ENCODE peak calls at places on chromosomes 13 and 19, in four cellular contexts. One of them, this sample, is unnamed.

GRCh38 chr13:24264976-24265375 is 44.4 kb upstream of the C1QTNF9 start:
- DNase-seq in K562: no peak
- DNase-seq in WTC11: no peak
- DNase-seq in HepG2: no peak
- DNase-seq in this sample: no peak

GRCh38 chr13:52345048-52345447 is 60.9 kb downstream of the THSD1 start:
- DNase-seq in HepG2: no peak
- DNase-seq in WTC11: no peak
- DNase-seq in K562: no peak
- DNase-seq in this sample: no peak

GRCh38 chr13:40790232-40790631 is 821 bp downstream of the SLC25A15 start:
- DNase-seq in K562: no peak
- DNase-seq in HepG2: no peak
- DNase-seq in WTC11: no peak
- DNase-seq in this sample: no peak

GRCh38 chr13:70370924-70371323 is 262.7 kb upstream of the KLHL1 start:
- DNase-seq in WTC11: no peak
- DNase-seq in K562: no peak
- DNase-seq in HepG2: no peak
- DNase-seq in this sample: no peak

GRCh38 chr13:54633461-54633860 is 1604.8 kb downstream of the OLFM4 start:
- DNase-seq in HepG2: no peak
- DNase-seq in WTC11: no peak
- DNase-seq in K562: no peak
- DNase-seq in this sample: no peak

GRCh38 chr13:91212229-91212628 is 135.3 kb upstream of the MIR17HG start:
- DNase-seq in K562: no peak
- DNase-seq in HepG2: no peak
- DNase-seq in WTC11: no peak
- DNase-seq in this sample: no peak

GRCh38 chr13:32216281-32216680 is 98.9 kb downstream of the ZAR1L start:
- DNase-seq in WTC11: no peak
- DNase-seq in K562: no peak
- DNase-seq in HepG2: no peak
- DNase-seq in this sample: no peak

GRCh38 chr19:21256722-21257121 is 72.5 kb downstream of the ZNF708 start:
- DNase-seq in K562: peak; percentile 19
- DNase-seq in HepG2: peak; percentile 48
- DNase-seq in WTC11: peak; percentile 21
- DNase-seq in this sample: no peak

GRCh38 chr19:3537438-3538240 is 1.3 kb upstream of the TEKTIP1 start:
- DNase-seq in K562: peak; percentile 54
- DNase-seq in WTC11: no peak
- DNase-seq in HepG2: no peak
- DNase-seq in this sample: no peak

GRCh38 chr19:13846533-13847032 is 30.4 kb upstream of the NANOS3 start:
- DNase-seq in K562: peak; percentile 78
- DNase-seq in WTC11: peak; percentile 82
- DNase-seq in HepG2: peak; percentile 95
- DNase-seq in this sample: no peak

GRCh38 chr19:23916991-23917390 is 2.3 kb downstream of the ZNF726 start:
- DNase-seq in K562: no peak
- DNase-seq in HepG2: no peak
- DNase-seq in WTC11: no peak
- DNase-seq in this sample: no peak

GRCh38 chr13:29758591-29759114 is 91.8 kb downstream of the UBL3 start:
- DNase-seq in HepG2: peak; percentile 5
- DNase-seq in WTC11: no peak
- DNase-seq in K562: no peak
- DNase-seq in this sample: no peak

GRCh38 chr19:5578094-5578846 is 10.5 kb upstream of the TINCR start:
- DNase-seq in WTC11: peak; percentile 88
- DNase-seq in HepG2: peak; percentile 38
- DNase-seq in K562: peak; percentile 90
- DNase-seq in this sample: peak; percentile 90

GRCh38 chr19:44740351-44740824 is 8.1 kb upstream of the BCL3 start:
- DNase-seq in K562: peak; percentile 49
- DNase-seq in HepG2: peak; percentile 83
- DNase-seq in WTC11: no peak
- DNase-seq in this sample: no peak

GRCh38 chr13:38685974-38686571 is 804 bp upstream of the FREM2 start:
- DNase-seq in K562: no peak
- DNase-seq in WTC11: peak; percentile 58
- DNase-seq in HepG2: no peak
- DNase-seq in this sample: peak; percentile 52

GRCh38 chr13:48476215-48476614 is 56.7 kb downstream of the RCBTB2 start:
- DNase-seq in HepG2: no peak
- DNase-seq in K562: no peak
- DNase-seq in WTC11: no peak
- DNase-seq in this sample: no peak

GRCh38 chr19:11295665-11296245 is at the start of gene TSPAN16:
- DNase-seq in K562: no peak
- DNase-seq in WTC11: no peak
- DNase-seq in HepG2: no peak
- DNase-seq in this sample: no peak

GRCh38 chr13:43058836-43059235 is 35.5 kb downstream of the DNAJC15 start:
- DNase-seq in HepG2: no peak
- DNase-seq in K562: no peak
- DNase-seq in WTC11: no peak
- DNase-seq in this sample: no peak

GRCh38 chr13:35283856-35284255 is 192.6 kb downstream of the MAB21L1 start:
- DNase-seq in WTC11: no peak
- DNase-seq in HepG2: peak; percentile 80
- DNase-seq in K562: no peak
- DNase-seq in this sample: no peak

GRCh38 chr13:100306444-100306999 is 217.6 kb downstream of the PCCA start:
- DNase-seq in HepG2: no peak
- DNase-seq in WTC11: no peak
- DNase-seq in K562: no peak
- DNase-seq in this sample: no peak

GRCh38 chr13:100302391-100302790 is 213.5 kb downstream of the PCCA start:
- DNase-seq in WTC11: no peak
- DNase-seq in K562: no peak
- DNase-seq in HepG2: no peak
- DNase-seq in this sample: no peak

GRCh38 chr13:100305398-100305797 is 216.5 kb downstream of the PCCA start:
- DNase-seq in WTC11: no peak
- DNase-seq in HepG2: no peak
- DNase-seq in K562: no peak
- DNase-seq in this sample: no peak

GRCh38 chr13:100306042-100306441 is 217.1 kb downstream of the PCCA start:
- DNase-seq in WTC11: no peak
- DNase-seq in K562: no peak
- DNase-seq in HepG2: no peak
- DNase-seq in this sample: no peak

DNA sequence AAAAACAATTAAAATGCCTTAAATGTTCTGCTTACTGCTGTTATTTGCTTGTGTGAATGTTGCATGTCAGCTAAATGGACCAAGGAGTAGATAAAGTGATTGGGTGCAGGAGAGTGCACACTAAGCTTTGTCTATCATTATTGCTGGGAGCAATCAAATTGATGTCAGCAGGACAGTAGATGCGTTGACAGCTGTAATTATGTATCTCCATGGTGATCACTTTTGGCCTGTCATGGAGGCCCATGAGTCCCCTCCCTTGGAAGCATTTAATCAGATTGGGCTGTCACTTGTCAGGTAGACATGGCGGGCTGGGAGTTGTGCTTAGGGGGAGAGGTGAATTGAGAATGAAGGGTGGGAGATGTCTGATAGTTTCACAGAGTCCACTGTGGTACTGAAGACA is 215.3 kb downstream of the PCCA start:
- DNase-seq in K562: no peak
- DNase-seq in WTC11: no peak
- DNase-seq in HepG2: no peak
- DNase-seq in this sample: no peak
- TF ChIP-seq SP1 in K562: no peak
- TF ChIP-seq SP1 in WTC11: no peak
- TF ChIP-seq SP1 in HepG2: no peak
- TF ChIP-seq SP1 in this sample: no peak

GRCh38 chr13:101875091-101875490 is 422.6 kb downstream of the ITGBL1 start:
- DNase-seq in K562: no peak
- DNase-seq in WTC11: no peak
- DNase-seq in HepG2: no peak
- DNase-seq in this sample: no peak
- TF ChIP-seq ELF4 in K562: no peak
- TF ChIP-seq ELF4 in WTC11: no peak
- TF ChIP-seq ELF4 in HepG2: no peak
- TF ChIP-seq ELF4 in this sample: no peak

GRCh38 chr13:20136781-20137703 is 23.8 kb downstream of the GJA3 start:
- DNase-seq in HepG2: peak; percentile 37
- DNase-seq in WTC11: peak; percentile 77
- DNase-seq in K562: peak; percentile 17
- DNase-seq in this sample: no peak
- TF ChIP-seq SP1 in HepG2: no peak
- TF ChIP-seq SP1 in WTC11: no peak
- TF ChIP-seq SP1 in K562: no peak
- TF ChIP-seq SP1 in this sample: no peak

DNA sequence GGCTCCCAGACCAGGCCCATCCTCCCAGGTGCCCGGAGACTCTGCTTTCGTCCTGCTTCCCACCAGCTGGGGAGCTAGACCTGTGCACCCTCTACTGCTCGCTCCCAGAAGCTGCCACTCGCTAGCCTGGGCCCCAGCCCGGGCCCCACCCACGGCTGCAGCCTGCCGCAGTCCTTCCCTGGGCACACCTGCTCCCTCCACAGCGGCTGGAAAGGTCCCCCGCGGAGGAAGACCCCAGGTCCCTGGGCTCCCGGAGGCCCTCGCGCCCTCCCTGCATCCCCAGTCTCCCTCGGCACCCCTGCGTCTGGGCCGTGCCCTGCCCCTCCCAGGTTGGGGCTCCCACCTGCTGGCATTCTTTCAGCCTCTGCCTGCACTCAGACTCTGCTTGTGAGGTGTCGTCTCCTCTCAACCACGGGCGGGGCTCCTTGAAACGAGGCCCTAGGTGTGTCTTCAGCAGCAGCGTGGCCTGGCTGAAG is 27.8 kb downstream of the DOT1L start:
- DNase-seq in WTC11: no peak
- DNase-seq in HepG2: no peak
- DNase-seq in K562: no peak
- DNase-seq in this sample: no peak
- TF ChIP-seq ELF4 in WTC11: no peak
- TF ChIP-seq ELF4 in HepG2: no peak
- TF ChIP-seq ELF4 in K562: no peak
- TF ChIP-seq ELF4 in this sample: no peak

DNA sequence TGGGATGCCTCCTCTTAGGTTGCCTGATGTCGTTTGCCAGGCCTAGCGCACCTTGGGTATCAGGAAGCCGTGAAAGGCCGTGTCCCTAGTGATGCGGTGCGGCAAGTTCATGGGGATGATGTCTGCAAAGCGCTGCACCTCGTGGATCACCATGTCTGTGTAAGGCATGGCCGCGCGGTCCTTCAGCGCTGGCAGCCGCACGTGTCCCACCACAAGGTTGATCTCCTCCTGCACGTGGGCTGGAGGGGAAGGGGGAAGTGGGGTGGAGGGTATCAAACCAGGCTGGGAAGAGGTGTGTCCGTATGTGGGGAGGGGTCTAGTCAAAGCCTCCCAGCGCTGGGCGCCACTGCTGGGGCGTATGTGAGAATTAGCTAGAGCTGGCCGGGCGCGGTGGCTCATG is 23.2 kb downstream of the EGLN2 start:
- DNase-seq in WTC11: no peak
- DNase-seq in HepG2: no peak
- DNase-seq in K562: no peak
- DNase-seq in this sample: no peak
- TF ChIP-seq SP1 in WTC11: no peak
- TF ChIP-seq SP1 in HepG2: no peak
- TF ChIP-seq SP1 in K562: no peak
- TF ChIP-seq SP1 in this sample: no peak

This sample was measured in HEK293T.